ENCODE peak calls at places on chromosome 4, in eight cellular contexts. C is CD8-positive, alpha-beta T cell; R is aorta; Z is tibial artery; E is right atrium auricular region; Q is lower lobe of right lung; J is GM06990; X is GM23338. W is an unnamed sample.

GRCh38 chr4:74794341-74794801 is at the start of gene BTC:
- DNase-seq in Z (peak; percentile 74), J (peak; percentile 9), R (peak; percentile 77), C (no peak), E (no peak), Q (peak; percentile 72), X (peak; percentile 69), W (peak; percentile 60)

GRCh38 chr4:129446074-129446473 is 350.1 kb downstream of the C4orf33 start:
- DNase-seq in E (no peak), Z (no peak), J (no peak), X (peak; percentile 20), Q (peak; percentile 14), C (no peak), R (no peak), W (no peak)

GRCh38 chr4:38173935-38174334 is 213.7 kb downstream of the PTTG2 start:
- DNase-seq in X (no peak), E (no peak), C (no peak), R (no peak), Z (no peak), Q (no peak), J (no peak), W (no peak)

GRCh38 chr4:87017580-87018061 is 82.8 kb downstream of the AFF1 start:
- DNase-seq in R (no peak), E (no peak), C (no peak), Q (no peak), J (no peak), Z (no peak), X (no peak), W (no peak)

GRCh38 chr4:47662975-47663374 is 174.9 kb downstream of the CORIN start:
- DNase-seq in Q (no peak), Z (no peak), C (no peak), X (peak; percentile 83), R (no peak), E (no peak), J (no peak), W (no peak)

GRCh38 chr4:157075811-157076577 is at the start of gene GLRB:
- DNase-seq in J (no peak), Z (peak; percentile 64), C (no peak), Q (peak; percentile 50), E (no peak), X (peak; percentile 54), R (peak; percentile 84), W (peak; percentile 34)

GRCh38 chr4:26558166-26558895 is 25.6 kb upstream of the TBC1D19 start:
- DNase-seq in Z (no peak), E (no peak), J (no peak), Q (no peak), X (no peak), C (no peak), R (no peak), W (no peak)

GRCh38 chr4:162954976-162955375 is 211.7 kb downstream of the NAF1 start:
- DNase-seq in C (no peak), J (no peak), X (no peak), E (no peak), R (no peak), Q (no peak), Z (no peak), W (no peak)

GRCh38 chr4:83125738-83126141 is 11.2 kb upstream of the PLAC8 start:
- DNase-seq in Q (no peak), X (no peak), C (no peak), Z (no peak), J (no peak), R (no peak), E (no peak), W (no peak)

GRCh38 chr4:70712604-70713452 is 8.9 kb upstream of the RUFY3 start:
- DNase-seq in Q (no peak), J (no peak), R (no peak), Z (no peak), C (no peak), E (no peak), X (no peak), W (no peak)
- H3K4me3 ChIP-seq in Q (no peak overlapping the region), J (no peak overlapping the region), R (no peak overlapping the region), Z (no peak overlapping the region), C (no peak overlapping the region), E (no peak overlapping the region), X (no peak overlapping the region), W (no peak overlapping the region)

GRCh38 chr4:168632246-168632832 is 135.5 kb downstream of the PALLD start:
- DNase-seq in Z (no peak), R (no peak), J (no peak), C (no peak), Q (no peak), E (no peak), X (peak; percentile 76), W (no peak)

GRCh38 chr4:168633474-168633873 is 136.6 kb downstream of the PALLD start:
- DNase-seq in E (no peak), X (no peak), Q (no peak), J (no peak), Z (no peak), C (no peak), R (no peak), W (no peak)

GRCh38 chr4:168636040-168636439 is 139.2 kb downstream of the PALLD start:
- DNase-seq in J (no peak), E (no peak), R (no peak), X (no peak), C (no peak), Z (no peak), Q (no peak), W (no peak)

GRCh38 chr4:168633071-168633470 is 136.2 kb downstream of the PALLD start:
- DNase-seq in C (no peak), J (no peak), Q (no peak), E (no peak), R (no peak), Z (no peak), X (no peak), W (no peak)

GRCh38 chr4:168634276-168634802 is 137.5 kb downstream of the PALLD start:
- DNase-seq in Q (no peak), Z (no peak), J (no peak), R (no peak), E (no peak), C (no peak), X (no peak), W (no peak)
- H3K4me3 ChIP-seq in Q (no peak overlapping the region), Z (peak overlapping the region; percentile 76), J (no peak overlapping the region), R (no peak overlapping the region), E (no peak overlapping the region), C (no peak overlapping the region), X (no peak overlapping the region), W (no peak overlapping the region)

GRCh38 chr4:151930372-151930771 is 169.6 kb upstream of the GATB start:
- DNase-seq in J (no peak), X (no peak), Z (no peak), C (no peak), R (no peak), Q (no peak), E (no peak), W (no peak)

GRCh38 chr4:151935411-151935810 is 174.6 kb upstream of the GATB start:
- DNase-seq in E (no peak), R (no peak), J (no peak), C (no peak), Z (no peak), Q (no peak), X (no peak), W (no peak)

GRCh38 chr4:151933122-151933827 is 172.5 kb upstream of the GATB start:
- DNase-seq in J (no peak), Z (no peak), Q (no peak), C (no peak), E (no peak), X (peak; percentile 19), R (no peak), W (no peak)

GRCh38 chr4:151931563-151931962 is 170.8 kb upstream of the GATB start:
- DNase-seq in Z (no peak), E (no peak), C (no peak), R (no peak), X (no peak), Q (no peak), J (no peak), W (no peak)

DNA sequence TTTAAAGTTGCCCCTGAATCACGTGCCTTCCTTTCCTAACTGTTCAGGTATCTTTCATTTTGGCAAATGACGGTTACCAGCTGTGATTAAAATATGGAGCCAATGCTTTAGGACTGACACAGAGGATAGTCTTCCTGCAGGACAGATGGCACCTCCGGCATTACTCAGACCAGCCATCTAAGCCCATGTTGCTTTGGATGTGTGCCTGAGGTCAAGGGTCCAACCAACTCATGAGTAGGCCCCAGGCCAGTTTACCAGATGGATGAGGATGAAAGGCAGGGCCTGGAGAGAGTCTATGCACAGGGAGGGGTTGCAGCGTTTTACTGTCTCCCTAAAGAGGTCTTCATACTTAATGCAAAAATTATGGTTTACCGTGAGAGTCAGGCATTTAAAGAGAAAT is 174.0 kb upstream of the GATB start:
- DNase-seq in Q (no peak), J (no peak), E (no peak), C (no peak), R (no peak), X (no peak), Z (no peak), W (no peak)
- H3K4me3 ChIP-seq in Q (no peak overlapping the region), J (no peak overlapping the region), E (no peak overlapping the region), C (no peak overlapping the region), R (no peak overlapping the region), X (no peak overlapping the region), Z (no peak overlapping the region), W (no peak overlapping the region)

GRCh38 chr4:10115657-10116624 is 658 bp downstream of the WDR1 start:
- DNase-seq in R (peak; percentile 84), Z (peak; percentile 82), Q (peak; percentile 81), X (peak; percentile 72), E (no peak), J (peak; percentile 79), C (peak; percentile 31), W (peak; percentile 69)

GRCh38 chr4:10115271-10115656 is 1.3 kb downstream of the WDR1 start:
- DNase-seq in C (no peak), Z (no peak), R (no peak), X (no peak), E (no peak), J (no peak), Q (no peak), W (no peak)

GRCh38 chr4:10114147-10114546 is 2.5 kb downstream of the WDR1 start:
- DNase-seq in X (no peak), E (no peak), J (no peak), C (no peak), Q (no peak), Z (no peak), R (no peak), W (no peak)

GRCh38 chr4:10113362-10114047 is 3.1 kb downstream of the WDR1 start:
- DNase-seq in J (no peak), C (no peak), X (no peak), Z (no peak), E (no peak), Q (no peak), R (no peak), W (no peak)

DNA sequence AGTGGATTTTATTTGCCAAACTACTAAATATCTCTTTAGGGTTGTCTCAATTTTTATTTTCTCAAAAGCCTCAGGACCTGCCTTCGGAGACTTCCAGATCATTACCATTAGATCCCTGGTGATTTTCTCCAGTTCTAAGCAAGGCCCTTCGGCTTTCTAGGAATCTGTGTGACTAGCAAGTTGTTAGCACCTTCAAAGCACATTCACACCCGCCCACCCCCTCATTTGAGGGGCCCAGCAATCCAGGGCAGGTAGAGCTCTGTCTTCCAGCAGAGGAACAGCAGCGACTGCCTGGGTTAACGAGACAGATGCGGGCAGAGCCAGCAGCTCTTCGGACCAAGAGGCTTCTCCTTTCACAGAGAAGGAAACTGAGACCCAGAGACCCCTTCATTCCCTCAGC is 2.0 kb downstream of the WDR1 start:
- DNase-seq in X (no peak), C (no peak), Z (no peak), R (no peak), J (no peak), E (no peak), Q (no peak), W (no peak)
- H3K4me3 ChIP-seq in X (no peak overlapping the region), C (peak overlapping the region; percentile 59), Z (peak overlapping the region; percentile 86), R (peak overlapping the region; percentile 94), J (peak overlapping the region; percentile 93), E (peak overlapping the region; percentile 82), Q (peak overlapping the region; percentile 86), W (no peak overlapping the region)